ENCODE peak calls at places on chromosomes 4 and X, in six cellular contexts. C, H, Y, N, O and S are unnamed samples.

GRCh38 chr4:36815536-36815935 is 429.0 kb upstream of the NWD2 start:
- DNase-seq in C (no peak), H (no peak), Y (no peak), N (no peak), O (no peak), S (no peak)

GRCh38 chr4:150867148-150867547 is 147.9 kb downstream of the LRBA start:
- DNase-seq in C (no peak), H (peak), Y (peak), N (peak), O (peak), S (no peak)

GRCh38 chr4:4383085-4383484 is 3.8 kb upstream of the NSG1 start:
- DNase-seq in C (no peak), H (no peak), Y (no peak), N (no peak), O (no peak), S (no peak)

GRCh38 chrX:24553016-24553415 is 87.9 kb downstream of the PDK3 start:
- DNase-seq in C (no peak), H (no peak), Y (no peak), N (no peak), O (peak), S (no peak)

GRCh38 chrX:107537815-107538214 is 88.4 kb downstream of the FRMPD3 start:
- DNase-seq in C (no peak), H (peak), Y (peak), N (no peak), O (peak), S (no peak)

GRCh38 chr4:111066447-111066846 is 443.6 kb upstream of the PITX2 start:
- DNase-seq in C (no peak), H (no peak), Y (no peak), N (no peak), O (no peak), S (no peak)

GRCh38 chrX:13649823-13650222 is 3.1 kb upstream of the TCEANC start:
- DNase-seq in C (no peak), H (no peak), Y (no peak), N (no peak), O (peak), S (no peak)

GRCh38 chrX:27767387-27767786 is 40.4 kb upstream of the MAGEB10 start:
- DNase-seq in C (no peak), H (no peak), Y (no peak), N (no peak), O (no peak), S (no peak)

GRCh38 chr4:76830612-76831474 is 67.1 kb downstream of the SOWAHB start:
- DNase-seq in C (peak), H (peak), Y (no peak), N (peak), O (peak), S (no peak)

GRCh38 chr4:186624951-186625350 is 69.6 kb upstream of the MTNR1A start:
- DNase-seq in C (no peak), H (no peak), Y (no peak), N (peak), O (peak), S (no peak)

GRCh38 chrX:3312109-3312508 is 34.3 kb downstream of the MXRA5 start:
- DNase-seq in C (no peak), H (no peak), Y (no peak), N (no peak), O (no peak), S (no peak)

GRCh38 chrX:39855748-39856129 is 242.0 kb downstream of the BCOR start:
- DNase-seq in C (no peak), H (no peak), Y (peak), N (no peak), O (peak), S (no peak)

GRCh38 chr4:137677851-137678250 is 145.6 kb upstream of the PCDH18 start:
- DNase-seq in C (no peak), H (no peak), Y (no peak), N (peak), O (peak), S (no peak)

GRCh38 chr4:105474110-105474518 is 252 bp upstream of the PPA2 start:
- DNase-seq in C (peak), H (no peak), Y (no peak), N (no peak), O (peak), S (peak)

GRCh38 chr4:75016472-75016871 is 83.6 kb downstream of the PARM1 start:
- DNase-seq in C (no peak), H (no peak), Y (no peak), N (no peak), O (no peak), S (no peak)

GRCh38 chr4:83262682-83263081 is 21.9 kb downstream of the COQ2 start:
- DNase-seq in C (no peak), H (no peak), Y (no peak), N (no peak), O (no peak), S (no peak)

GRCh38 chrX:136272325-136272724 is 21.1 kb upstream of the MAP7D3 start:
- DNase-seq in C (no peak), H (no peak), Y (peak), N (no peak), O (no peak), S (no peak)
- TF ChIP-seq CTCF in C (no peak), H (no peak), Y (no peak), N (peak), O (no peak), S (no peak)

GRCh38 chr4:56544573-56545131 is 39.1 kb downstream of the ARL9 start:
- DNase-seq in C (peak), H (peak), Y (peak), N (peak), O (peak), S (peak)
- TF ChIP-seq CTCF in C (peak), H (peak), Y (peak), N (peak), O (peak), S (peak)

DNA sequence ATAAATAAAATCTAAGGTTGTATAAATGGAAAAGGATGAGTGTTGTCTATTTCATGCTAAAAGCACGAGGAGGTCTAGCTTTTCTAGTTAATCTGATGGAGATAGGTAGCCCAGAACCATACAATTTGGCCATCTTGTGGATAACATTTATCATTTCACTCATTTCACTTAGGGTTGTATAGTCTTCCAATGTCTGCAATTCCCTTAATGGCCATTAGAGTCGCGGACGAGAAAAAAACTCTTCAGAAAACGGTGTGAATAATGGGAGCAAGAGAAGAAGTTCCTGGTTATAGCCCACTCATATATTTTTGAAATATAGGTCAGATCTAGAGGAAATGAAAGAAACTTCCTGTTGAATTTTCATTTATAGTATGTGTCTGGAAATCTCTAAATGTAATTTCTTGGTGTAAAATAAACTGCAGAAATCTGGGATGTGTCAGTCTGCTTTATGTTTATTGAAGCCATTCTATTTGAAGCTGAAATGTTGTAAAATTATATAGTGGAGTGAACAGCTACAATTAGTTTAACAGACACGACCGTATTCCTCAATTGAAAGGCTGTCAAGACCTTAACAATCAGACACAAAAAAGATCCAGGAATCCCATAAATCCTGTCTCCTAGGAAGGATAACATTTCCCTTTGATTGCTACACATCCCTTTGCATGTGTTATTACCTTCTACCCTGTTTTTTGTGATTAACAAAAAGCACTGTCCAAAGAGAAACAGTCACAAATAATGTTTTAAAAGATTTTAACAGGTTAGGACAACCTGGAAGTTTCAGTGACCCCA is 47.7 kb upstream of the MGST2 start:
- DNase-seq in C (no peak), H (no peak), Y (no peak), N (no peak), O (no peak), S (no peak)
- TF ChIP-seq CTCF in C (no peak), H (peak), Y (no peak), N (peak), O (peak), S (peak)

GRCh38 chrX:45740291-45740690 is 539.6 kb upstream of the DIPK2B start:
- DNase-seq in C (no peak), H (no peak), Y (no peak), N (no peak), O (no peak), S (no peak)

GRCh38 chrX:45747905-45748304 is 547.2 kb upstream of the DIPK2B start:
- DNase-seq in C (no peak), H (no peak), Y (no peak), N (no peak), O (no peak), S (no peak)

GRCh38 chrX:45745479-45745878 is 544.8 kb upstream of the DIPK2B start:
- DNase-seq in C (no peak), H (no peak), Y (no peak), N (no peak), O (no peak), S (no peak)

GRCh38 chrX:45743906-45744625 is 543.4 kb upstream of the DIPK2B start:
- DNase-seq in C (no peak), H (no peak), Y (no peak), N (no peak), O (no peak), S (no peak)

DNA sequence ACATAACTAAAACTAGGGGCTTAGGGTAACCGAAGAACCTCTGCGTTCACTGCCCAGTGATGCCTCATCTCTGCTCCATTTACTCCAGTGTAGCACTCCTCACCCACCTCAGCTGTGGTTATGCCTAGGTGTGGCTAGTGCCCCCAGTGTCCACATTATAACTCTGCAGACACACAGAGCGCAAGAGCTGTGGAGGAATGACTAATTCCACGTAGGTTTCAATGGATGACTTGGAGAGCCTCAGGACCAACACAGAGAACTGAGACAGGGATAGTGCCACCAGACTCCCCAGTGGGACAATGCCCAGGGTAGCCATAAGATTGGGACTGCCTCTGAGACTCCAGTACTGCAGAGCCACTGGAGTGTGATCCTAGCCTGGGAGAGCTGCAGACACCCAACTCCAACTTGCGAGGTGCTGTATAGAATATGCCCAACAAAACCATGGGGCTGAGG is 542.4 kb upstream of the DIPK2B start:
- DNase-seq in C (no peak), H (peak), Y (peak), N (no peak), O (no peak), S (no peak)
- TF ChIP-seq CTCF in C (no peak), H (no peak), Y (peak), N (peak), O (peak), S (no peak)

GRCh38 chr4:107838138-107838618 is 13.4 kb downstream of the SGMS2 start:
- DNase-seq in C (no peak), H (no peak), Y (peak), N (no peak), O (peak), S (no peak)

GRCh38 chr4:107839166-107839565 is 14.4 kb downstream of the SGMS2 start:
- DNase-seq in C (no peak), H (no peak), Y (no peak), N (no peak), O (no peak), S (no peak)

GRCh38 chr4:107845721-107846120 is 21.0 kb downstream of the SGMS2 start:
- DNase-seq in C (no peak), H (no peak), Y (no peak), N (no peak), O (no peak), S (no peak)

GRCh38 chr4:107838763-107839162 is 14.0 kb downstream of the SGMS2 start:
- DNase-seq in C (no peak), H (no peak), Y (no peak), N (no peak), O (peak), S (no peak)

GRCh38 chr4:107843394-107843793 is 18.7 kb downstream of the SGMS2 start:
- DNase-seq in C (no peak), H (no peak), Y (no peak), N (no peak), O (no peak), S (no peak)
- TF ChIP-seq CTCF in C (no peak), H (no peak), Y (no peak), N (no peak), O (no peak), S (no peak)

GRCh38 chrX:123277821-123278220 is 93.7 kb downstream of the GRIA3 start:
- DNase-seq in C (no peak), H (no peak), Y (no peak), N (no peak), O (no peak), S (no peak)
- TF ChIP-seq CTCF in C (no peak), H (no peak), Y (no peak), N (no peak), O (no peak), S (no peak)